ENCODE peak calls at places on chromosomes 1 and 21, in ten cellular contexts. W, I, T, V, E, D, L, Z, B and S are unnamed samples. For H3K4me1, the result is how much of the 10 kb centered on the place peaks cover.

GRCh38 chr1:115134231-115134630 is 44.9 kb upstream of the TSPAN2 start:
- DNase-seq in E (no peak), V (no peak), I (peak), D (no peak), B (no peak), L (no peak), T (no peak), Z (no peak), W (no peak), S (no peak)

GRCh38 chr1:149906561-149906960 is 7.2 kb downstream of the BOLA1 start:
- DNase-seq in E (no peak), V (no peak), T (no peak), Z (no peak), L (no peak), D (peak), B (no peak), W (no peak), I (no peak), S (no peak)

GRCh38 chr21:36719614-36720013 is 20.7 kb downstream of the SIM2 start:
- DNase-seq in E (peak), B (no peak), T (peak), I (no peak), L (no peak), Z (no peak), W (no peak), D (peak), V (no peak), S (peak)

GRCh38 chr21:33968082-33968997 is 52.7 kb upstream of the ATP5PO start:
- DNase-seq in Z (peak), B (no peak), W (peak), E (peak), I (no peak), D (peak), T (no peak), L (no peak), V (no peak), S (no peak)

GRCh38 chr1:43276673-43277072 is 6.9 kb downstream of the TMEM125 start:
- DNase-seq in T (peak), W (no peak), Z (no peak), V (no peak), I (no peak), D (no peak), L (no peak), E (no peak), B (peak), S (no peak)

GRCh38 chr1:20426923-20427322 is 59.1 kb downstream of the CAMK2N1 start:
- DNase-seq in L (no peak), Z (peak), T (no peak), B (no peak), E (no peak), I (no peak), W (peak), V (no peak), D (no peak), S (no peak)

GRCh38 chr1:89454845-89455521 is 69.6 kb upstream of the LRRC8B start:
- DNase-seq in T (no peak), D (peak), W (peak), I (peak), V (peak), Z (peak), E (no peak), L (no peak), B (peak), S (peak)

GRCh38 chr21:15793547-15794235 is 63.9 kb downstream of the USP25 start:
- DNase-seq in B (no peak), E (no peak), I (no peak), Z (no peak), D (no peak), V (no peak), T (no peak), L (no peak), W (peak), S (no peak)

GRCh38 chr21:14688412-14688811 is 142.3 kb upstream of the SAMSN1 start:
- DNase-seq in E (no peak), W (no peak), V (no peak), Z (no peak), D (no peak), B (no peak), L (peak), T (no peak), I (no peak), S (no peak)

GRCh38 chr21:42207426-42207825 is 11.5 kb upstream of the ABCG1 start:
- DNase-seq in B (no peak), E (no peak), L (no peak), W (no peak), Z (no peak), D (peak), T (no peak), I (no peak), V (no peak), S (no peak)

GRCh38 chr1:199163277-199164069 is 524.6 kb downstream of the PTPRC start:
- DNase-seq in E (no peak), L (no peak), I (no peak), V (no peak), W (no peak), T (no peak), Z (no peak), B (no peak), D (no peak), S (no peak)

GRCh38 chr1:36251794-36252481 is 27.7 kb downstream of the THRAP3 start:
- DNase-seq in B (no peak), T (no peak), V (no peak), I (no peak), D (no peak), E (no peak), L (no peak), Z (no peak), W (peak), S (no peak)

GRCh38 chr1:236021424-236022135 is 43.3 kb downstream of the NID1 start:
- DNase-seq in V (no peak), D (no peak), B (peak), L (no peak), T (no peak), I (peak), W (peak), Z (peak), E (no peak), S (no peak)

GRCh38 chr21:15121655-15122120 is 56.9 kb upstream of the NRIP1 start:
- DNase-seq in E (no peak), V (peak), B (no peak), D (peak), L (no peak), T (no peak), I (peak), Z (peak), W (peak), S (no peak)

GRCh38 chr1:50279622-50280320 is 143.5 kb downstream of the DMRTA2 start:
- DNase-seq in T (no peak), L (no peak), Z (peak), E (no peak), B (no peak), V (no peak), D (peak), W (peak), I (no peak), S (no peak)

GRCh38 chr1:115649964-115650363 is 8.2 kb downstream of the VANGL1 start:
- DNase-seq in T (no peak), I (no peak), Z (no peak), D (peak), B (no peak), L (no peak), V (no peak), E (peak), W (no peak), S (peak)

GRCh38 chr21:26409735-26410134 is 163.4 kb downstream of the CYYR1 start:
- DNase-seq in Z (no peak), B (no peak), W (peak), E (no peak), T (no peak), V (no peak), L (no peak), D (no peak), I (no peak), S (no peak)

GRCh38 chr1:234780112-234780511 is 170.1 kb upstream of the IRF2BP2 start:
- DNase-seq in D (no peak), I (no peak), Z (no peak), T (no peak), E (no peak), V (no peak), W (no peak), L (no peak), B (no peak), S (no peak)

GRCh38 chr1:30847358-30847972 is 61.1 kb downstream of the SDC3 start:
- DNase-seq in W (no peak), Z (peak), L (no peak), D (peak), I (peak), V (peak), T (peak), E (no peak), B (peak), S (peak)

GRCh38 chr1:225896937-225897549 is 8.1 kb upstream of the LEFTY1 start:
- DNase-seq in E (no peak), V (no peak), Z (peak), L (peak), I (no peak), D (peak), T (no peak), W (no peak), B (no peak), S (peak)

GRCh38 chr21:40200962-40201361 is 333.7 kb downstream of the PCP4 start:
- DNase-seq in T (no peak), I (no peak), D (no peak), Z (no peak), W (no peak), E (no peak), V (no peak), B (no peak), L (no peak), S (no peak)

GRCh38 chr1:21510885-21511578 is 1.8 kb downstream of the ALPL start:
- DNase-seq in I (no peak), W (no peak), T (no peak), D (no peak), E (no peak), B (no peak), L (no peak), V (no peak), Z (peak), S (no peak)

GRCh38 chr1:94070746-94071318 is 50.1 kb downstream of the ABCA4 start:
- DNase-seq in Z (no peak), V (no peak), T (no peak), D (no peak), I (no peak), E (no peak), L (no peak), B (peak), W (no peak), S (no peak)

GRCh38 chr1:94072840-94073516 is 48.0 kb downstream of the ABCA4 start:
- DNase-seq in T (no peak), D (no peak), L (no peak), V (no peak), E (no peak), Z (no peak), B (no peak), W (no peak), I (no peak), S (no peak)

GRCh38 chr1:94069649-94070285 is 51.2 kb downstream of the ABCA4 start:
- DNase-seq in Z (peak), B (no peak), L (no peak), I (no peak), W (no peak), V (no peak), D (no peak), E (no peak), T (no peak), S (no peak)

GRCh38 chr1:94071391-94071790 is 49.6 kb downstream of the ABCA4 start:
- DNase-seq in D (no peak), T (no peak), W (no peak), I (no peak), L (no peak), V (no peak), E (no peak), Z (no peak), B (no peak), S (no peak)

GRCh38 chr1:94071956-94072355 is 49.0 kb downstream of the ABCA4 start:
- DNase-seq in L (no peak), Z (no peak), T (no peak), V (no peak), E (no peak), B (no peak), I (no peak), W (no peak), D (no peak), S (no peak)
- H3K4me1 ChIP-seq in L (under half), Z (under half), T (under half), V (under half), E (under half), B (under half), I (half or more), W (under half), D (under half), S (under half)

GRCh38 chr1:10637833-10638558 is 158.4 kb downstream of the CASZ1 start:
- DNase-seq in V (no peak), E (no peak), T (no peak), I (no peak), L (no peak), B (no peak), Z (no peak), W (no peak), D (no peak), S (no peak)
- H3K4me1 ChIP-seq in V (under half), E (under half), T (under half), I (under half), L (under half), B (under half), Z (under half), W (under half), D (under half), S (under half)

GRCh38 chr1:223209992-223210785 is 67.1 kb upstream of the TLR5 start:
- DNase-seq in Z (no peak), E (no peak), T (no peak), V (no peak), W (no peak), B (no peak), I (no peak), D (no peak), L (no peak), S (no peak)
- H3K4me1 ChIP-seq in Z (under half), E (under half), T (under half), V (under half), W (under half), B (under half), I (under half), D (under half), L (under half), S (under half)

DNA sequence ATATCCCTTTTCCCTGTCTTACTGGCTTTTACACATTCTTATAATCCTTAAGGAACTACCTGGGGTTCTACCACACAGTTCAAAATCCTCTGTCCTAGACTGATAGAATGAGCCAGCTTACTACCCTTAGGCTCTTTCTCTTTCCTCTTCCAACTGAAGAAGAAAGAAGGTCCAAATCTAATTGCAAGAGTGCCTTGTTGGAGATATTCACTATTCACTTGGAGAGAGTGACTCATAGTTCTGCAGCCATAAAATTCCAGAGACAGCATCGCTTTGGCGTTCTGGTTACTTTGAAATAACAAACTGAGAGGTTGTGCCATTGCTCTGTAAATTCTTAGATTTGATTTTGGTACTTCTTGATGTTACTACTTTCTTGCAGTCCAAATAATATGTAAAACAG is 4.2 kb downstream of the CADM3 start:
- DNase-seq in B (no peak), T (no peak), D (no peak), E (no peak), L (no peak), V (no peak), I (no peak), W (no peak), Z (no peak), S (no peak)
- H3K4me1 ChIP-seq in B (under half), T (under half), D (under half), E (under half), L (under half), V (under half), I (under half), W (under half), Z (under half), S (under half)

GRCh38 chr1:201505505-201505893 is 1.4 kb downstream of the CSRP1 start:
- DNase-seq in T (no peak), I (no peak), D (peak), Z (peak), E (no peak), V (peak), L (no peak), B (no peak), W (peak), S (peak)
- H3K4me1 ChIP-seq in T (half or more), I (half or more), D (under half), Z (under half), E (half or more), V (under half), L (under half), B (under half), W (half or more), S (under half)